ENCODE peak calls at places on chromosomes 2 and 18, in six cellular contexts. Y, J, B, O, C and Z are unnamed samples.

GRCh38 chr2:177724398-177725287 is 332.1 kb downstream of the AGPS start:
- DNase-seq in J (peak), B (peak), C (peak), O (peak), Y (peak), Z (no peak)

GRCh38 chr2:160324161-160324768 is 124.2 kb upstream of the ITGB6 start:
- DNase-seq in C (peak), O (peak), B (peak), J (no peak), Y (peak), Z (peak)

GRCh38 chr18:56421641-56422040 is 216.8 kb downstream of the TXNL1 start:
- DNase-seq in B (no peak), Y (no peak), J (no peak), C (no peak), O (no peak), Z (no peak)

GRCh38 chr18:8791171-8791651 is 85.9 kb downstream of the MTCL1 start:
- DNase-seq in C (no peak), O (no peak), J (no peak), Y (no peak), B (no peak), Z (no peak)

GRCh38 chr2:141062016-141062415 is 1068.8 kb downstream of the LRP1B start:
- DNase-seq in B (no peak), O (no peak), Y (no peak), C (no peak), J (no peak), Z (no peak)

GRCh38 chr18:24136967-24137373 is 1.9 kb upstream of the CABYR start:
- DNase-seq in J (no peak), Y (peak), O (no peak), B (no peak), C (no peak), Z (no peak)

GRCh38 chr2:237450108-237450507 is 36.1 kb upstream of the COL6A3 start:
- DNase-seq in Y (no peak), O (no peak), B (no peak), J (no peak), C (no peak), Z (no peak)

GRCh38 chr2:231633259-231633976 is 40.8 kb downstream of the TEX44 start:
- DNase-seq in B (no peak), O (no peak), Y (no peak), J (no peak), C (no peak), Z (no peak)

GRCh38 chr2:152459116-152459515 is 124.1 kb downstream of the FMNL2 start:
- DNase-seq in Y (no peak), J (no peak), C (no peak), O (no peak), B (no peak), Z (no peak)

GRCh38 chr18:10892801-10893595 is 256.4 kb downstream of the PIEZO2 start:
- DNase-seq in Y (no peak), J (no peak), B (no peak), O (no peak), C (no peak), Z (no peak)

GRCh38 chr2:60862642-60863041 is 18.7 kb upstream of the REL start:
- DNase-seq in Y (no peak), B (no peak), C (no peak), J (no peak), O (no peak), Z (no peak)

GRCh38 chr2:191959209-191959608 is 112.3 kb upstream of the CAVIN2 start:
- DNase-seq in O (no peak), Y (no peak), B (no peak), J (no peak), C (no peak), Z (no peak)

GRCh38 chr2:105388971-105389381 is 9.9 kb downstream of the FHL2 start:
- DNase-seq in O (peak), Y (no peak), B (no peak), J (no peak), C (no peak), Z (no peak)

GRCh38 chr2:224669449-224669848 is 46.7 kb downstream of the CCDC195 start:
- DNase-seq in J (no peak), Y (no peak), C (no peak), B (no peak), O (no peak), Z (no peak)
- TF ChIP-seq CTCF in J (no peak), Y (no peak), C (no peak), B (no peak), O (no peak), Z (no peak)

DNA sequence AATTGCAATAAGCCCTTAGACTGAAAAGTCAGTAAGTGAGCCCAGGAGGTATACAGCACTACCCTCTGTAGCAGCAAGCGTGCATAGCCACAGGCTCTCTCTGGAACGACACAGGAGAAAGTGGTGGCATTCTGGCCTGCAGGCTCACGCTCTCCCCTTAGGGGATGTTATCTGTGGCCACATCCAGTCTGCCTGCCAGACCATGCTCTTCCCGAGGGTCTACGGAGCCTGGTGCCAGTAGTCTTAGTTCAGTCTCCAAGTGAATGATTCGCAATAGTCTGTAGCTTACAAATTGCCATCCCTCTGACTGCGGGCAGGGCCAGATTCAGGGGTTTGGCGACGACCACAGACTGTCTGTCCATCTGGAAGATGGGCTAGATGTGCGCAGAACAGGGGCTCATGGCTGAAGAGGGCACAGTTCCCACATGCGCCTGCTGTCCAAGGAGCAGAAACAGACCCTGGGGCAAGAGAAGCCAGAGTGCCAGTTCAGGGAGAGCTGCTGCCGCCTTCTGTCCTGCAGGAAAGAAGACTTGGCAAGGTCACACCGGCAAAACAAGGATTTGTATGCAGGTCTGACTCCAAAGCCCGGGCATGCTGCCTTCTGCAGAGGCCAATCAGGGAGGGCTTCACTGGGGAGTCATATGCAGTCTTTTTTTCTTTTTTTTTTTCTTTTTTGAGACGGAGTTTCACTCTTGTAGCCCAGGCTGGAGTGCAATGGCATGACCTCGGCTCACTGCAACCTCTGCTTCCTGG is 3.5 kb upstream of the KLF11 start:
- DNase-seq in Y (no peak), O (peak), B (no peak), C (no peak), J (no peak), Z (no peak)
- TF ChIP-seq CTCF in Y (no peak), O (no peak), B (no peak), C (no peak), J (no peak), Z (no peak)

GRCh38 chr2:65969161-65969560 is 465.8 kb upstream of the MEIS1 start:
- DNase-seq in J (no peak), C (no peak), Y (no peak), O (no peak), B (no peak), Z (no peak)

GRCh38 chr2:65974067-65974723 is 460.7 kb upstream of the MEIS1 start:
- DNase-seq in Y (peak), J (no peak), B (no peak), O (no peak), C (no peak), Z (no peak)
- TF ChIP-seq CTCF in Y (peak), J (no peak), B (no peak), O (no peak), C (no peak), Z (no peak)

GRCh38 chr18:66872277-66872676 is 268.4 kb upstream of the CDH19 start:
- DNase-seq in J (no peak), C (no peak), Y (no peak), B (no peak), O (peak), Z (no peak)
- TF ChIP-seq CTCF in J (peak), C (peak), Y (no peak), B (no peak), O (no peak), Z (no peak)